ENCODE peak calls at places on chromosomes 13 and 19, in four cellular contexts. One of them, this sample, is unnamed.

GRCh38 chr13:113903361-113903760 is 39.5 kb upstream of the GAS6 start:
- DNase-seq in SHP77: no peak
- DNase-seq in skeletal muscle cell: no peak
- DNase-seq in B cell: no peak
- DNase-seq in this sample: no peak

GRCh38 chr13:101490400-101491015 is 38.0 kb downstream of the ITGBL1 start:
- DNase-seq in B cell: no peak
- DNase-seq in SHP77: no peak
- DNase-seq in skeletal muscle cell: no peak
- DNase-seq in this sample: peak

GRCh38 chr13:25267715-25268114 is 19.6 kb downstream of the MTMR6 start:
- DNase-seq in SHP77: no peak
- DNase-seq in B cell: no peak
- DNase-seq in skeletal muscle cell: no peak
- DNase-seq in this sample: no peak

GRCh38 chr19:39843919-39844793 is 2.0 kb downstream of the FBL start:
- DNase-seq in skeletal muscle cell: no peak
- DNase-seq in SHP77: peak
- DNase-seq in B cell: no peak
- DNase-seq in this sample: peak

GRCh38 chr13:114012141-114012540 is 38.3 kb upstream of the C13orf46 start:
- DNase-seq in skeletal muscle cell: no peak
- DNase-seq in SHP77: no peak
- DNase-seq in B cell: no peak
- DNase-seq in this sample: no peak

GRCh38 chr13:20118268-20119140 is 42.3 kb downstream of the GJA3 start:
- DNase-seq in B cell: peak
- DNase-seq in SHP77: no peak
- DNase-seq in skeletal muscle cell: no peak
- DNase-seq in this sample: no peak

GRCh38 chr19:40718774-40719391 is 2.0 kb downstream of the ITPKC start:
- DNase-seq in SHP77: no peak
- DNase-seq in skeletal muscle cell: no peak
- DNase-seq in B cell: no peak
- DNase-seq in this sample: peak

GRCh38 chr13:59447846-59448620 is 715.7 kb downstream of the DIAPH3 start:
- DNase-seq in B cell: no peak
- DNase-seq in SHP77: no peak
- DNase-seq in skeletal muscle cell: peak
- DNase-seq in this sample: no peak

GRCh38 chr19:48342414-48342738 is 17.0 kb downstream of the EMP3 start:
- DNase-seq in skeletal muscle cell: no peak
- DNase-seq in SHP77: no peak
- DNase-seq in B cell: no peak
- DNase-seq in this sample: no peak

GRCh38 chr13:75196112-75196855 is 285.7 kb downstream of the TBC1D4 start:
- DNase-seq in skeletal muscle cell: peak
- DNase-seq in SHP77: no peak
- DNase-seq in B cell: no peak
- DNase-seq in this sample: no peak

This sample was measured in bronchial epithelial cell.